ENCODE peak calls at places on chromosomes 5 and 9, in four cellular contexts. J is naive thymus-derived CD4-positive, alpha-beta T cell; Q is A549; S is CD4-positive, alpha-beta memory T cell. Y is an unnamed sample. For H3K4me1, the result is how much of the 10 kb centered on the place peaks cover.

GRCh38 chr5:177035982-177036381 is 13.5 kb downstream of the ZNF346 start:
- DNase-seq in J (no peak), Q (no peak), S (no peak), Y (peak)

GRCh38 chr5:15170173-15170572 is 298.6 kb upstream of the ANKH start:
- DNase-seq in J (no peak), Q (no peak), S (no peak), Y (no peak)

GRCh38 chr9:89166871-89167270 is 11.7 kb downstream of the SHC3 start:
- DNase-seq in J (no peak), Q (no peak), S (no peak), Y (no peak)

GRCh38 chr5:79582186-79582585 is 30.1 kb upstream of the TENT2 start:
- DNase-seq in J (no peak), Q (no peak), S (no peak), Y (peak)

GRCh38 chr5:75239681-75240080 is 3.0 kb upstream of the ANKRD31 start:
- DNase-seq in J (no peak), Q (no peak), S (no peak), Y (no peak)

GRCh38 chr5:174692982-174693422 is 31.4 kb upstream of the MSX2 start:
- DNase-seq in J (no peak), Q (no peak), S (no peak), Y (no peak)

GRCh38 chr9:109036744-109037680 is 23.7 kb upstream of the CTNNAL1 start:
- DNase-seq in J (no peak), Q (no peak), S (no peak), Y (no peak)

GRCh38 chr5:123035320-123035949 is 1.1 kb downstream of the PPIC start:
- DNase-seq in J (no peak), Q (peak), S (no peak), Y (no peak)

GRCh38 chr5:122252319-122252718 is 59.7 kb upstream of the SNCAIP start:
- DNase-seq in J (no peak), Q (no peak), S (no peak), Y (no peak)

GRCh38 chr5:14946813-14947640 is 75.4 kb upstream of the ANKH start:
- DNase-seq in J (no peak), Q (peak), S (peak), Y (no peak)

GRCh38 chr9:36092509-36093215 is 43.9 kb upstream of the GLIPR2 start:
- DNase-seq in J (no peak), Q (no peak), S (peak), Y (no peak)

GRCh38 chr5:97115932-97116331 is 26.5 kb downstream of the LIX1 start:
- DNase-seq in J (no peak), Q (no peak), S (no peak), Y (no peak)

GRCh38 chr9:99752710-99753109 is 69.0 kb upstream of the NR4A3 start:
- DNase-seq in J (no peak), Q (no peak), S (no peak), Y (no peak)

GRCh38 chr5:40041452-40041851 is 616.7 kb upstream of the DAB2 start:
- DNase-seq in J (no peak), Q (no peak), S (no peak), Y (no peak)

GRCh38 chr5:124460000-124460399 is 286.4 kb downstream of the ZNF608 start:
- DNase-seq in J (no peak), Q (no peak), S (no peak), Y (no peak)

GRCh38 chr5:86070719-86071118 is 547.0 kb upstream of the COX7C start:
- DNase-seq in J (no peak), Q (no peak), S (no peak), Y (peak)

GRCh38 chr5:144205141-144205551 is 34.5 kb downstream of the KCTD16 start:
- DNase-seq in J (no peak), Q (no peak), S (no peak), Y (no peak)

GRCh38 chr5:168327994-168328393 is 36.5 kb downstream of the WWC1 start:
- DNase-seq in J (no peak), Q (no peak), S (no peak), Y (no peak)

GRCh38 chr9:81030027-81030426 is 659.3 kb downstream of the TLE1 start:
- DNase-seq in J (no peak), Q (no peak), S (no peak), Y (no peak)

GRCh38 chr5:76402251-76402879 is 720 bp upstream of the IQGAP2 start:
- DNase-seq in J (peak), Q (peak), S (peak), Y (no peak)

GRCh38 chr5:52728686-52729085 is 59.0 kb upstream of the ITGA1 start:
- DNase-seq in J (no peak), Q (no peak), S (no peak), Y (no peak)
- H3K4me1 ChIP-seq in J (under half), Q (under half), S (under half), Y (under half)

GRCh38 chr5:88518131-88519016 is 249.7 kb upstream of the TMEM161B start:
- DNase-seq in J (no peak), Q (no peak), S (no peak), Y (peak)
- H3K27ac ChIP-seq in J (no peak), Q (no peak), S (no peak), Y (no peak)

DNA sequence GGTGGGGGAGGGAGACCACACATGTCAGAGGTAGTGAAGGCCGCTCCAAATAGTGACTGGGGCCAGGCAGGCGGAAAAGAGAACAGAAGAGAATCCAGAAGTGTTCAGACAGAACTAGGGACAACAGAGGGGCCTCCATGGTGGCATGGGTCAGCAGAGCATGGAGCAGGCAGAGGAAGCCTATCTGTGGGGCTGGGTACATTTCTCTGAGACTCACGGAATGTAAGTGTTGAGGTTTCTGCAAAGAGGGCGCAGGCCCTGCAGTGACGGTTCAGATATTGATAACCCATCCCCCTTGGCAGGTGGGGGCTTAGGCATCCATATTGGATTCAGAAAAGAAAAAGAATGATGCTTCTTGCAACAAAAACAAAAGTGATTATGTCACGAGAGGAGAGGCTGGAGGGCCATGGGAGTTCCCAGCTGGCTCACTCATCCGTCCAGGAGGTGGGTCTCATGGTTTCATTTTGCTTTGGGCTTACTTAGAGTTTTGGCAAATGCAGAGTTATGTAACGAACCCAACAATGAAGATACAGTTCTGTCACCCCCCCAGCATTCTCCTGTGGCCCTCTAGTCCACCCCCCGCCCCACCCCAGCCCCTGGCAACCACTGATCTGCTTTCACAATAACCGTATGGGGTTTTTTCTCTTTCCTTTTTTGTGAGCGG is 5.4 kb upstream of the RMND5B start:
- DNase-seq in J (no peak), Q (no peak), S (no peak), Y (no peak)
- H3K4me1 ChIP-seq in J (under half), Q (under half), S (under half), Y (under half)

GRCh38 chr5:149457393-149457763 is 78.3 kb upstream of the IL17B start:
- DNase-seq in J (no peak), Q (no peak), S (no peak), Y (no peak)
- H3K27ac ChIP-seq in J (no peak), Q (peak), S (no peak), Y (no peak)

GRCh38 chr5:139648205-139649081 is at the start of gene CXXC5:
- DNase-seq in J (peak), Q (peak), S (peak), Y (peak)
- H3K4me1 ChIP-seq in J (under half), Q (half or more), S (under half), Y (under half)

GRCh38 chr9:134383148-134383547 is 56.9 kb downstream of the RXRA start:
- DNase-seq in J (no peak), Q (no peak), S (no peak), Y (no peak)

GRCh38 chr9:134382733-134383132 is 56.5 kb downstream of the RXRA start:
- DNase-seq in J (no peak), Q (no peak), S (no peak), Y (no peak)

GRCh38 chr9:134386951-134387831 is 60.9 kb downstream of the RXRA start:
- DNase-seq in J (no peak), Q (no peak), S (no peak), Y (no peak)

GRCh38 chr9:134385873-134386370 is 59.7 kb downstream of the RXRA start:
- DNase-seq in J (no peak), Q (no peak), S (no peak), Y (no peak)

DNA sequence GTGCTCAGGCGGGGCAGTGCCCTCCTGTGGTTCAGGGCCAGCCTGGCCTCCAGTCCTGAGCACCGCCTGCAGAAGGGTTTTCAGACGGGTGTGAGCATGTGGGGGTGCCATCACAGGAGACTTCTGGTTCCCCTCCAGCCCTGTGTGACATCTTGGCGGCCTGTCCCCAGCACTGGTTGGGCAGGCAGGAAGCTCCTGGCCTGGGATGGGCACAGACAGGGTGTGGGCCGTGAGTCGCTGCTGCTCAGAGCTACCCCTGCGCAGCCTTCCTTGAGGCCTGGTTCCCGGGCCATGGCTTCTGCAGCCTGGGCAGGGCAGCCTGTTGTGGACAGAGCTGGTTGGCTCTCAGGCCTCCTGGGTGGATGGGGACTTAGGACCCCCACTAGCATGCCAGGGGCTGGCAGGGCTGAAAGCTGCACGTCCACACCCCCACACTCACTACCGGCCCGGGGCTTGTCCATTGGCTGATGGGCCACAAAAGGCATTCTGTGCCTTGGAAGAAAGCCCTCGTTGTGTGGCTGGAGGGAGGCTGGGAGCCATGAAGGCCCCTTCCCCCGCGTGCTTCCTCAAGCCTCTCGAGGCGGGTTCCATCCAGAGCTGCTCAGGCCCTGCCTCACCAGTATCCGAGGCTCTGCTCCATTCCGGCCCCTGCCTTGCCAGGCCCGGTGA is 58.7 kb downstream of the RXRA start:
- DNase-seq in J (no peak), Q (no peak), S (no peak), Y (no peak)
- H3K27ac ChIP-seq in J (no peak), Q (peak), S (no peak), Y (no peak)

GRCh38 chr5:36055984-36056383 is 10.7 kb downstream of the UGT3A2 start:
- DNase-seq in J (no peak), Q (no peak), S (no peak), Y (no peak)
- H3K4me1 ChIP-seq in J (under half), Q (under half), S (under half), Y (under half)

DNA sequence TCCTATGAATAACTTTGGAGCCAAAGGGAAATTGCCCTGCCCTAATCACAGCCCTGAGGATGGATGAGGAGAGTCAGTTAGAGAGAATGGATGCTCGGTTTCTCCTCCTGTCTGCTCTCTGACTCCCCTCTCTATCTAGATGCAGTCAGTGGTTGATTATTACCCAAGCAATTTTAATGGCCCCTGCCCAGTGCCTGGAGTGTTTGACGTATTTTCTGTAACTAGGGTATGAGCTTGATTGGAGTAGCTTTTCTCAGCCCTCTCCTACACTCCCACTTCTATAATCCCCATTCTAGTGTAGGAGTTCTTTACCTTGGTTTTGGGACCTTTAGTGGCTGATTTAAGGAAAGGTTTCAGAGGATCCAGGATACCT is 60.4 kb downstream of the DOCK2 start:
- DNase-seq in J (no peak), Q (no peak), S (no peak), Y (no peak)
- H3K27ac ChIP-seq in J (no peak), Q (peak), S (no peak), Y (peak)

GRCh38 chr5:54524704-54525103 is 7.1 kb downstream of the SNX18 start:
- DNase-seq in J (no peak), Q (no peak), S (no peak), Y (no peak)
- H3K4me1 ChIP-seq in J (under half), Q (under half), S (half or more), Y (under half)